ENCODE peak calls at places on chromosome 16, in nine cellular contexts. One of them, this sample, is unnamed.

GRCh38 chr16:57845115-57845514 is 42.8 kb upstream of the KIFC3 start:
- DNase-seq in ACHN: no peak
- DNase-seq in stimulated activated CD8-positive, alpha-beta memory T cell treated with anti-CD3 and anti-CD28 coated beads, Interleukin-4, amount 100 ng/mL, for 4 hours: no peak
- DNase-seq in non-pigmented ciliary epithelial cell: no peak
- DNase-seq in IMR-90: no peak
- DNase-seq in fibroblast of the aortic adventitia: no peak
- DNase-seq in T follicular helper cell: no peak
- DNase-seq in GM12892: no peak
- DNase-seq in cerebellar cortex: no peak
- DNase-seq in this sample: no peak

GRCh38 chr16:65274576-65274975 is 152.7 kb upstream of the CDH11 start:
- DNase-seq in ACHN: no peak
- DNase-seq in cerebellar cortex: no peak
- DNase-seq in IMR-90: no peak
- DNase-seq in non-pigmented ciliary epithelial cell: no peak
- DNase-seq in GM12892: no peak
- DNase-seq in fibroblast of the aortic adventitia: no peak
- DNase-seq in stimulated activated CD8-positive, alpha-beta memory T cell treated with anti-CD3 and anti-CD28 coated beads, Interleukin-4, amount 100 ng/mL, for 4 hours: no peak
- DNase-seq in T follicular helper cell: no peak
- DNase-seq in this sample: no peak

GRCh38 chr16:56263711-56264608 is 72.7 kb downstream of the GNAO1 start:
- DNase-seq in T follicular helper cell: no peak
- DNase-seq in non-pigmented ciliary epithelial cell: no peak
- DNase-seq in cerebellar cortex: no peak
- DNase-seq in ACHN: no peak
- DNase-seq in GM12892: no peak
- DNase-seq in fibroblast of the aortic adventitia: no peak
- DNase-seq in stimulated activated CD8-positive, alpha-beta memory T cell treated with anti-CD3 and anti-CD28 coated beads, Interleukin-4, amount 100 ng/mL, for 4 hours: no peak
- DNase-seq in IMR-90: no peak
- DNase-seq in this sample: no peak

GRCh38 chr16:24208710-24209109 is 47.4 kb upstream of the CACNG3 start:
- DNase-seq in fibroblast of the aortic adventitia: no peak
- DNase-seq in cerebellar cortex: peak
- DNase-seq in stimulated activated CD8-positive, alpha-beta memory T cell treated with anti-CD3 and anti-CD28 coated beads, Interleukin-4, amount 100 ng/mL, for 4 hours: no peak
- DNase-seq in ACHN: no peak
- DNase-seq in non-pigmented ciliary epithelial cell: no peak
- DNase-seq in GM12892: no peak
- DNase-seq in T follicular helper cell: no peak
- DNase-seq in IMR-90: no peak
- DNase-seq in this sample: peak

GRCh38 chr16:1537138-1537577 is 3.7 kb downstream of the TMEM204 start:
- DNase-seq in non-pigmented ciliary epithelial cell: no peak
- DNase-seq in cerebellar cortex: no peak
- DNase-seq in T follicular helper cell: no peak
- DNase-seq in fibroblast of the aortic adventitia: no peak
- DNase-seq in GM12892: no peak
- DNase-seq in IMR-90: no peak
- DNase-seq in ACHN: no peak
- DNase-seq in stimulated activated CD8-positive, alpha-beta memory T cell treated with anti-CD3 and anti-CD28 coated beads, Interleukin-4, amount 100 ng/mL, for 4 hours: no peak
- DNase-seq in this sample: no peak

GRCh38 chr16:70438325-70438982 is 446 bp downstream of the ST3GAL2 start:
- DNase-seq in IMR-90: no peak
- DNase-seq in stimulated activated CD8-positive, alpha-beta memory T cell treated with anti-CD3 and anti-CD28 coated beads, Interleukin-4, amount 100 ng/mL, for 4 hours: no peak
- DNase-seq in ACHN: no peak
- DNase-seq in T follicular helper cell: no peak
- DNase-seq in GM12892: no peak
- DNase-seq in non-pigmented ciliary epithelial cell: no peak
- DNase-seq in cerebellar cortex: no peak
- DNase-seq in fibroblast of the aortic adventitia: no peak
- DNase-seq in this sample: no peak

GRCh38 chr16:84483882-84484565 is 20.4 kb downstream of the MEAK7 start:
- DNase-seq in ACHN: no peak
- DNase-seq in fibroblast of the aortic adventitia: no peak
- DNase-seq in T follicular helper cell: no peak
- DNase-seq in stimulated activated CD8-positive, alpha-beta memory T cell treated with anti-CD3 and anti-CD28 coated beads, Interleukin-4, amount 100 ng/mL, for 4 hours: no peak
- DNase-seq in non-pigmented ciliary epithelial cell: no peak
- DNase-seq in IMR-90: no peak
- DNase-seq in GM12892: no peak
- DNase-seq in cerebellar cortex: no peak
- DNase-seq in this sample: no peak

GRCh38 chr16:56617212-56618085 is 8.1 kb upstream of the MT1E start:
- DNase-seq in stimulated activated CD8-positive, alpha-beta memory T cell treated with anti-CD3 and anti-CD28 coated beads, Interleukin-4, amount 100 ng/mL, for 4 hours: no peak
- DNase-seq in GM12892: no peak
- DNase-seq in fibroblast of the aortic adventitia: peak
- DNase-seq in ACHN: no peak
- DNase-seq in non-pigmented ciliary epithelial cell: no peak
- DNase-seq in cerebellar cortex: no peak
- DNase-seq in T follicular helper cell: peak
- DNase-seq in IMR-90: peak
- DNase-seq in this sample: no peak

GRCh38 chr16:17173134-17173729 is 297.5 kb downstream of the XYLT1 start:
- DNase-seq in cerebellar cortex: no peak
- DNase-seq in ACHN: no peak
- DNase-seq in stimulated activated CD8-positive, alpha-beta memory T cell treated with anti-CD3 and anti-CD28 coated beads, Interleukin-4, amount 100 ng/mL, for 4 hours: no peak
- DNase-seq in non-pigmented ciliary epithelial cell: no peak
- DNase-seq in IMR-90: peak
- DNase-seq in GM12892: no peak
- DNase-seq in fibroblast of the aortic adventitia: peak
- DNase-seq in T follicular helper cell: no peak
- DNase-seq in this sample: no peak

GRCh38 chr16:56788435-56788834 is 58.5 kb downstream of the NUP93 start:
- DNase-seq in cerebellar cortex: no peak
- DNase-seq in ACHN: no peak
- DNase-seq in T follicular helper cell: no peak
- DNase-seq in IMR-90: no peak
- DNase-seq in GM12892: no peak
- DNase-seq in fibroblast of the aortic adventitia: no peak
- DNase-seq in non-pigmented ciliary epithelial cell: no peak
- DNase-seq in stimulated activated CD8-positive, alpha-beta memory T cell treated with anti-CD3 and anti-CD28 coated beads, Interleukin-4, amount 100 ng/mL, for 4 hours: no peak
- DNase-seq in this sample: no peak

GRCh38 chr16:17773698-17774101 is 302.9 kb upstream of the XYLT1 start:
- DNase-seq in non-pigmented ciliary epithelial cell: no peak
- DNase-seq in stimulated activated CD8-positive, alpha-beta memory T cell treated with anti-CD3 and anti-CD28 coated beads, Interleukin-4, amount 100 ng/mL, for 4 hours: no peak
- DNase-seq in IMR-90: peak
- DNase-seq in GM12892: no peak
- DNase-seq in T follicular helper cell: no peak
- DNase-seq in fibroblast of the aortic adventitia: peak
- DNase-seq in ACHN: no peak
- DNase-seq in cerebellar cortex: peak
- DNase-seq in this sample: no peak

GRCh38 chr16:399278-400019 is 2.2 kb upstream of the DECR2 start:
- DNase-seq in IMR-90: no peak
- DNase-seq in T follicular helper cell: no peak
- DNase-seq in cerebellar cortex: no peak
- DNase-seq in stimulated activated CD8-positive, alpha-beta memory T cell treated with anti-CD3 and anti-CD28 coated beads, Interleukin-4, amount 100 ng/mL, for 4 hours: no peak
- DNase-seq in fibroblast of the aortic adventitia: no peak
- DNase-seq in non-pigmented ciliary epithelial cell: no peak
- DNase-seq in GM12892: no peak
- DNase-seq in ACHN: no peak
- DNase-seq in this sample: no peak

GRCh38 chr16:85526132-85526731 is 86.9 kb upstream of the GSE1 start:
- DNase-seq in T follicular helper cell: no peak
- DNase-seq in non-pigmented ciliary epithelial cell: no peak
- DNase-seq in stimulated activated CD8-positive, alpha-beta memory T cell treated with anti-CD3 and anti-CD28 coated beads, Interleukin-4, amount 100 ng/mL, for 4 hours: no peak
- DNase-seq in cerebellar cortex: no peak
- DNase-seq in fibroblast of the aortic adventitia: no peak
- DNase-seq in ACHN: no peak
- DNase-seq in IMR-90: no peak
- DNase-seq in GM12892: no peak
- DNase-seq in this sample: no peak

GRCh38 chr16:13852827-13853226 is 67.1 kb upstream of the ERCC4 start:
- DNase-seq in IMR-90: no peak
- DNase-seq in T follicular helper cell: no peak
- DNase-seq in stimulated activated CD8-positive, alpha-beta memory T cell treated with anti-CD3 and anti-CD28 coated beads, Interleukin-4, amount 100 ng/mL, for 4 hours: no peak
- DNase-seq in fibroblast of the aortic adventitia: no peak
- DNase-seq in GM12892: no peak
- DNase-seq in non-pigmented ciliary epithelial cell: no peak
- DNase-seq in ACHN: no peak
- DNase-seq in cerebellar cortex: no peak
- DNase-seq in this sample: no peak